ENCODE peak calls at places on chromosomes 11 and 22, in six cellular contexts. One of them, this sample, is unnamed.

GRCh38 chr22:33756508-33756949 is 163.7 kb downstream of the LARGE1 start:
- DNase-seq in kidney glomerular epithelial cell: no peak
- DNase-seq in left ventricle myocardium superior: no peak
- DNase-seq in SHP77: no peak
- DNase-seq in GM13977: no peak
- DNase-seq in activated CD4-positive, alpha-beta T cell treated with anti-CD3 and anti-CD28 coated beads for 4 hours: no peak
- DNase-seq in this sample: no peak

GRCh38 chr11:126857860-126858808 is 142.4 kb downstream of the KIRREL3 start:
- DNase-seq in kidney glomerular epithelial cell: no peak
- DNase-seq in left ventricle myocardium superior: no peak
- DNase-seq in SHP77: no peak
- DNase-seq in GM13977: no peak
- DNase-seq in activated CD4-positive, alpha-beta T cell treated with anti-CD3 and anti-CD28 coated beads for 4 hours: no peak
- DNase-seq in this sample: no peak

GRCh38 chr11:17475666-17476316 is 854 bp downstream of the ABCC8 start:
- DNase-seq in kidney glomerular epithelial cell: no peak
- DNase-seq in left ventricle myocardium superior: no peak
- DNase-seq in SHP77: no peak
- DNase-seq in GM13977: no peak
- DNase-seq in activated CD4-positive, alpha-beta T cell treated with anti-CD3 and anti-CD28 coated beads for 4 hours: no peak
- DNase-seq in this sample: no peak

GRCh38 chr11:75591371-75591770 is 29.3 kb downstream of the SERPINH1 start:
- DNase-seq in kidney glomerular epithelial cell: no peak
- DNase-seq in left ventricle myocardium superior: no peak
- DNase-seq in SHP77: no peak
- DNase-seq in GM13977: no peak
- DNase-seq in activated CD4-positive, alpha-beta T cell treated with anti-CD3 and anti-CD28 coated beads for 4 hours: no peak
- DNase-seq in this sample: no peak

GRCh38 chr22:40603088-40603605 is 33.4 kb downstream of the MRTFA start:
- DNase-seq in kidney glomerular epithelial cell: peak; percentile 73
- DNase-seq in left ventricle myocardium superior: no peak
- DNase-seq in SHP77: no peak
- DNase-seq in GM13977: no peak
- DNase-seq in activated CD4-positive, alpha-beta T cell treated with anti-CD3 and anti-CD28 coated beads for 4 hours: no peak
- DNase-seq in this sample: no peak

GRCh38 chr11:64044730-64045386 is 9.1 kb downstream of the FLRT1 start:
- DNase-seq in kidney glomerular epithelial cell: no peak
- DNase-seq in left ventricle myocardium superior: no peak
- DNase-seq in SHP77: peak; percentile 78
- DNase-seq in GM13977: no peak
- DNase-seq in activated CD4-positive, alpha-beta T cell treated with anti-CD3 and anti-CD28 coated beads for 4 hours: no peak
- DNase-seq in this sample: no peak

GRCh38 chr22:31148516-31148915 is 8.2 kb upstream of the PLA2G3 start:
- DNase-seq in kidney glomerular epithelial cell: no peak
- DNase-seq in left ventricle myocardium superior: no peak
- DNase-seq in SHP77: no peak
- DNase-seq in GM13977: no peak
- DNase-seq in activated CD4-positive, alpha-beta T cell treated with anti-CD3 and anti-CD28 coated beads for 4 hours: no peak
- DNase-seq in this sample: no peak

GRCh38 chr22:39939830-39940229 is 20.4 kb upstream of the TMA7B start:
- DNase-seq in kidney glomerular epithelial cell: no peak
- DNase-seq in left ventricle myocardium superior: no peak
- DNase-seq in SHP77: no peak
- DNase-seq in GM13977: no peak
- DNase-seq in activated CD4-positive, alpha-beta T cell treated with anti-CD3 and anti-CD28 coated beads for 4 hours: no peak
- DNase-seq in this sample: no peak

GRCh38 chr22:29308791-29309262 is 2.4 kb downstream of the GAS2L1 start:
- DNase-seq in kidney glomerular epithelial cell: peak; percentile 23
- DNase-seq in left ventricle myocardium superior: no peak
- DNase-seq in SHP77: no peak
- DNase-seq in GM13977: peak; percentile 43
- DNase-seq in activated CD4-positive, alpha-beta T cell treated with anti-CD3 and anti-CD28 coated beads for 4 hours: no peak
- DNase-seq in this sample: no peak

GRCh38 chr11:104529213-104529612 is 365.3 kb upstream of the PDGFD start:
- DNase-seq in kidney glomerular epithelial cell: peak; percentile 24
- DNase-seq in left ventricle myocardium superior: no peak
- DNase-seq in SHP77: peak; percentile 36
- DNase-seq in GM13977: no peak
- DNase-seq in activated CD4-positive, alpha-beta T cell treated with anti-CD3 and anti-CD28 coated beads for 4 hours: no peak
- DNase-seq in this sample: no peak

GRCh38 chr11:123806249-123806648 is at the start of gene OR6M1:
- DNase-seq in kidney glomerular epithelial cell: no peak
- DNase-seq in left ventricle myocardium superior: no peak
- DNase-seq in SHP77: no peak
- DNase-seq in GM13977: no peak
- DNase-seq in activated CD4-positive, alpha-beta T cell treated with anti-CD3 and anti-CD28 coated beads for 4 hours: no peak
- DNase-seq in this sample: no peak

GRCh38 chr11:97909544-97910394 is 1111.0 kb upstream of the CNTN5 start:
- DNase-seq in kidney glomerular epithelial cell: no peak
- DNase-seq in left ventricle myocardium superior: no peak
- DNase-seq in SHP77: no peak
- DNase-seq in GM13977: no peak
- DNase-seq in activated CD4-positive, alpha-beta T cell treated with anti-CD3 and anti-CD28 coated beads for 4 hours: no peak
- DNase-seq in this sample: no peak

GRCh38 chr11:13463779-13464290 is 813 bp upstream of the BTBD10 start:
- DNase-seq in kidney glomerular epithelial cell: no peak
- DNase-seq in left ventricle myocardium superior: no peak
- DNase-seq in SHP77: no peak
- DNase-seq in GM13977: no peak
- DNase-seq in activated CD4-positive, alpha-beta T cell treated with anti-CD3 and anti-CD28 coated beads for 4 hours: no peak
- DNase-seq in this sample: no peak

GRCh38 chr22:36419912-36420882 is 32.4 kb upstream of the MYH9 start:
- DNase-seq in kidney glomerular epithelial cell: no peak
- DNase-seq in left ventricle myocardium superior: no peak
- DNase-seq in SHP77: no peak
- DNase-seq in GM13977: no peak
- DNase-seq in activated CD4-positive, alpha-beta T cell treated with anti-CD3 and anti-CD28 coated beads for 4 hours: no peak
- DNase-seq in this sample: no peak

GRCh38 chr11:96736591-96736990 is 346.8 kb downstream of the JRKL start:
- DNase-seq in kidney glomerular epithelial cell: no peak
- DNase-seq in left ventricle myocardium superior: no peak
- DNase-seq in SHP77: no peak
- DNase-seq in GM13977: no peak
- DNase-seq in activated CD4-positive, alpha-beta T cell treated with anti-CD3 and anti-CD28 coated beads for 4 hours: no peak
- DNase-seq in this sample: no peak

GRCh38 chr11:65420506-65421203 is 1.9 kb upstream of the NEAT1 start:
- DNase-seq in kidney glomerular epithelial cell: no peak
- DNase-seq in left ventricle myocardium superior: no peak
- DNase-seq in SHP77: no peak
- DNase-seq in GM13977: no peak
- DNase-seq in activated CD4-positive, alpha-beta T cell treated with anti-CD3 and anti-CD28 coated beads for 4 hours: no peak
- DNase-seq in this sample: no peak

GRCh38 chr11:17600316-17601205 is 53.5 kb downstream of the OTOG start:
- DNase-seq in kidney glomerular epithelial cell: no peak
- DNase-seq in left ventricle myocardium superior: no peak
- DNase-seq in SHP77: no peak
- DNase-seq in GM13977: no peak
- DNase-seq in activated CD4-positive, alpha-beta T cell treated with anti-CD3 and anti-CD28 coated beads for 4 hours: no peak
- DNase-seq in this sample: no peak